ENCODE peak calls at places on chromosomes 16 and 17, in five cellular contexts. Z is H9, P is SK-N-SH, T is upper lobe of right lung, J is breast epithelium. Q is an unnamed sample.

GRCh38 chr17:28474035-28474640 is 694 bp downstream of the SLC13A2 start:
- DNase-seq in T (no peak), J (no peak), Z (peak), P (no peak), Q (no peak)

GRCh38 chr17:82863941-82864720 is 24.3 kb upstream of the ZNF750 start:
- DNase-seq in Z (no peak), P (peak), T (no peak), J (peak), Q (peak)

GRCh38 chr16:9807302-9807701 is 374.9 kb downstream of the GRIN2A start:
- DNase-seq in T (no peak), Z (no peak), J (no peak), P (no peak), Q (no peak)

GRCh38 chr16:31376705-31377104 is 16.4 kb upstream of the ITGAD start:
- DNase-seq in T (no peak), P (no peak), Z (no peak), J (no peak), Q (no peak)

GRCh38 chr17:36849871-36850348 is 87.4 kb upstream of the LHX1 start:
- DNase-seq in J (no peak), T (no peak), Z (no peak), P (no peak), Q (peak)

GRCh38 chr17:83161298-83162034 is 82.1 kb downstream of the METRNL start:
- DNase-seq in P (no peak), Z (no peak), J (peak), T (peak), Q (no peak)

GRCh38 chr17:60231691-60232090 is 81.9 kb downstream of the CA4 start:
- DNase-seq in P (no peak), J (no peak), Z (no peak), T (no peak), Q (no peak)

GRCh38 chr17:17818088-17818526 is 18.7 kb downstream of the SREBF1 start:
- DNase-seq in T (peak), Z (no peak), J (no peak), P (peak), Q (peak)

GRCh38 chr17:20091161-20092029 is 82.2 kb downstream of the SPECC1 start:
- DNase-seq in P (no peak), Z (no peak), J (no peak), T (no peak), Q (no peak)

GRCh38 chr17:20089795-20090547 is 80.8 kb downstream of the SPECC1 start:
- DNase-seq in J (no peak), P (no peak), T (no peak), Z (no peak), Q (no peak)

GRCh38 chr17:20094777-20095176 is 85.6 kb downstream of the SPECC1 start:
- DNase-seq in P (no peak), Z (no peak), T (no peak), J (no peak), Q (no peak)

GRCh38 chr17:20092973-20093626 is 83.9 kb downstream of the SPECC1 start:
- DNase-seq in J (no peak), Z (no peak), T (no peak), P (no peak), Q (no peak)

GRCh38 chr17:20092292-20092867 is 83.2 kb downstream of the SPECC1 start:
- DNase-seq in P (no peak), J (no peak), T (no peak), Z (no peak), Q (no peak)
- H3K27ac ChIP-seq in P (no peak), J (peak), T (peak), Z (no peak), Q (no peak)

DNA sequence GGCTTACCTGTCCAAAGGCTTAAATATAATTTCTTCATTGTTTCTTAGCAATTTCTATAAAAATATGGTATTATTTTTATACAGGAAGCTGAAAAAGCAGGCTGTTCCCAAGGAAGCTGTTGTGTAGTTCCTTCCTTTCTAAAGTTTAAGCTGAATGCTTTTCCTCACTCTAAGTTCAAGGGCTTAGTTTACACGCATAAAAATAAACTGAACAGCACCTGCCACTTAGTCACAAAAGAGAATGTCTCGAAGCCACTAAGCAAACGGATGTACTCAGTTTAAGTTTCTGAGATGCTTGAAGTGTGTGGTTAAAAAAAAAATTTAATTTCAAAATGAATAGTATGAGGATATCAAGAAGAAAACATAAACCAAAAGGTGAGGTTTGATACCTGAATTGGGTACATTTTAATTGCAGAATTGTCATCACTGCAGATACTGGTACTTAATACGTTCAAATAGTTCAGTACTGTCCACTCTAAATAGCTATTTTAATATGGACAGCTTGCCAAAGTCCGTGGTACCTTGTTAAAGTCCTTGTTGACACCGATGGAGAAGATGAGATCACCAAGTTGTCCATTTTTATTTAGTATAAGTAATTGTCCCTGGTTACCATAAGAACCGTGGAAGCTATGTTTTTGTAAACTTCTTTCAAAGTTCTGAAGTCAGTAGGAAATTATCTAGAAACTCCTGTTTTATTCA is 38.1 kb downstream of the MRTFB start:
- DNase-seq in P (no peak), T (no peak), Z (no peak), J (no peak), Q (no peak)
- H3K27ac ChIP-seq in P (no peak), T (no peak), Z (no peak), J (peak), Q (no peak)

DNA sequence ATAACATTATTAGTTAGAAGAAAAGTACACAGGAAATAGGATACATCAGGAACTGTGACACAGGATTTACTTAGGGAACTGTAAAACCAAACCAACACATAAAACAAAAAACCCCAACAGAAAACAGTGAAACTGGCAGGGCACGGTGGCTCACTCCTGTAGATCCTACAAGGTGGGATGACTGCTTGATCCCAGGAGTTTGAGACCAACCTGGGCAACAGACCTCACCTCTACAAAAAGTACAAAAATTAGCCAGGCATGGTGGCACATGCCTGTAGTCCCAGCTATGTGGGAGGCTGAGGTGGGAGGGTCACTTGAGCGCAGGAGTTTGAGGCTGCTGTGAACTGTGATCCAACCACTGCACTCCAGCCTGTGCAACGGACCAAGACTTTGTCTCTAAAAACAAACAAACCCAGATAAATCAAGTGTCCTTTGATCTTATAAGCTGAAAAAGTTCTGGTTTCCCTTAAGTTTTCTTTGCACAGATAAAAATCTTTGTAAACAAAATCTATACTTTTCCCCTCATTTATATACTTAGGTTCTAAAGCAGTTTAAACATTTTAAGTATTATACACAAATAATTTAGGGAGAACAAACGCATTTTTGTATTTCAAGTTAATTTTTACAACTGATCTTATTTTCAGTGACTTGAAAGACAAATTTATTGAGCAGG is 111.5 kb upstream of the TOB1 start:
- DNase-seq in J (no peak), P (no peak), T (no peak), Z (no peak), Q (no peak)
- H3K27ac ChIP-seq in J (no peak), P (peak), T (no peak), Z (no peak), Q (no peak)

GRCh38 chr16:67668495-67669157 is 2.0 kb downstream of the C16orf86 start:
- DNase-seq in T (no peak), J (no peak), P (no peak), Z (no peak), Q (no peak)

GRCh38 chr16:67666538-67667433 is at the start of the genes C16orf86 and ENKD1:
- DNase-seq in J (peak), P (peak), T (peak), Z (peak), Q (peak)

GRCh38 chr16:67666032-67666537 is 465 bp downstream of the ENKD1 start:
- DNase-seq in J (no peak), T (peak), P (peak), Z (peak), Q (peak)

GRCh38 chr16:67667817-67668494 is 1.3 kb downstream of the C16orf86 start:
- DNase-seq in T (peak), Z (peak), J (peak), P (peak), Q (peak)

DNA sequence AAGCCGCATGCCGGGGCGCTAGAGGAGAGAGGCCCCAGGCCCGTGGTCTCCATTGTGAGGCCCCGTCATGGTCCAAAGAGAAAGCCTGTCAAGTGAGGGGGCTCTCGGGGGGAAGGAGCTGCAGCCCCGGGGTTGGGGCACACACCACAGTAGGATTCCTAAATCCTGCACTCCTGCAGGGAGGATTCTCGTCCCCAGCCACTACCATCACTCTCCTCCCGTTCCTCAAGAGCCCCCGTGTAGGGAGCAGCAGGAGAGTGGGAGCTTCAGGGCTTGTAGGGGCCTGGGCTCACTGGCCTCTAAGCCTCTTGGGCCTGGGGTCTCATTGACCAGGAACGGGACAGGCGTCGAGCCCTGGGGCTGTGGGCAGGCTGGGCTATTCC is 811 bp downstream of the C16orf86 start:
- DNase-seq in T (no peak), Z (no peak), J (no peak), P (no peak), Q (no peak)
- H3K27ac ChIP-seq in T (peak), Z (no peak), J (peak), P (peak), Q (peak)

DNA sequence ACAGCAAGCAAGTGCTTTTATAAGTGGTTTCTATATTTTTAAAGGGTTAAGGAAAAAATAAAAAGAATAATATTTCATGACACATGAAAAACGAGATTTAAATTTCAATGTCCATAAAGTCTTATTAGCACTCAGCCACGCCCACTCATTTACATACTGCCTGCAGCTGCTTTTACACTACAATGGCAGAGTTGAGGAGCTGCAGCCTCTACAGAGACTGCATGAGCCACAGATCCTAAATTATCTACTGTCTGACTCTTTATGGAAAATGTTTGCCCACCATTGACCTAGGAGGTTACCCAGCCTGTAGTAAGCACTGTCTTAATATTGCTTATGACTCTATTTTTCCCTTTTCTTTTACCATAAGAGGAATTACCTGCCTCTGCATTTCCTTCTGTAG is 139.5 kb upstream of the ERCC4 start:
- DNase-seq in T (no peak), P (no peak), J (no peak), Z (no peak), Q (peak)
- H3K27ac ChIP-seq in T (no peak), P (no peak), J (no peak), Z (no peak), Q (peak)

GRCh38 chr16:84614914-84615813 is 2.7 kb downstream of the COTL1 start:
- DNase-seq in Z (no peak), P (no peak), T (no peak), J (no peak), Q (no peak)
- H3K27ac ChIP-seq in Z (no peak), P (no peak), T (no peak), J (no peak), Q (no peak)

Q was measured in WERI-Rb-1.